ENCODE peak calls at places on chromosomes 16 and 17, in ten cellular contexts. J is ureter; L is tibial nerve; H is HEK293T; R is body of pancreas; P is NCI-H774; X is AG08396; V is stimulated activated CD4-positive, alpha-beta T cell treated with anti-CD3 and anti-CD28 coated beads, Interleukin-2, amount 100 ng/mL, for 4 hours; E is activated naive CD4-positive, alpha-beta T cell treated with Interleukin-2 at 50 U/mL for 16 hours; C is T-helper 2 cell. W is an unnamed sample.

GRCh38 chr17:20992416-20992815 is 50.4 kb downstream of the USP22 start:
- DNase-seq in P (no peak), L (no peak), J (no peak), V (no peak), E (no peak), C (no peak), X (no peak), H (no peak), R (no peak), W (no peak)

GRCh38 chr16:440627-441026 is 15.2 kb downstream of the RAB11FIP3 start:
- DNase-seq in P (no peak), X (no peak), J (no peak), E (no peak), V (no peak), L (no peak), H (no peak), C (no peak), R (no peak), W (no peak)

GRCh38 chr16:578870-579405 is 9.2 kb downstream of the PIGQ start:
- DNase-seq in P (no peak), L (peak; percentile 43), V (peak; percentile 45), C (peak; percentile 57), J (no peak), E (peak; percentile 72), X (peak; percentile 77), H (peak; percentile 80), R (peak; percentile 83), W (peak; percentile 90)

GRCh38 chr16:9139965-9140364 is 48.5 kb downstream of the HAPSTR1 start:
- DNase-seq in L (no peak), R (no peak), V (no peak), P (no peak), E (no peak), X (no peak), H (peak; percentile 48), J (no peak), C (no peak), W (peak; percentile 30)

GRCh38 chr16:30374538-30374937 is at the start of gene MYL11:
- DNase-seq in L (no peak), V (no peak), H (no peak), X (no peak), C (no peak), E (no peak), R (no peak), P (no peak), J (no peak), W (no peak)

GRCh38 chr16:48538746-48539484 is 71.1 kb downstream of the N4BP1 start:
- DNase-seq in J (no peak), R (no peak), H (no peak), X (no peak), V (no peak), P (no peak), C (no peak), E (peak; percentile 16), L (no peak), W (no peak)

GRCh38 chr17:31241116-31241515 is 55.9 kb downstream of the OMG start:
- DNase-seq in J (no peak), E (no peak), V (no peak), L (no peak), P (no peak), X (no peak), C (no peak), H (no peak), R (no peak), W (no peak)

GRCh38 chr17:30160419-30161172 is 44.0 kb downstream of the NSRP1 start:
- DNase-seq in J (no peak), E (no peak), L (no peak), R (no peak), C (no peak), X (no peak), V (no peak), H (no peak), P (no peak), W (no peak)

GRCh38 chr17:47324224-47325020 is 667 bp downstream of the EFCAB13 start:
- DNase-seq in R (peak; percentile 49), V (peak; percentile 34), E (peak; percentile 52), P (peak; percentile 73), J (peak; percentile 59), H (no peak), X (peak; percentile 46), C (peak; percentile 25), L (peak; percentile 66), W (peak; percentile 40)

GRCh38 chr17:68346448-68346847 is 55.2 kb downstream of the ARSG start:
- DNase-seq in R (no peak), C (peak; percentile 63), E (peak; percentile 78), V (peak; percentile 32), L (peak; percentile 7), H (no peak), J (peak; percentile 45), X (no peak), P (no peak), W (no peak)

GRCh38 chr16:654034-654433 is 4.9 kb downstream of the WDR90 start:
- DNase-seq in L (no peak), C (no peak), E (no peak), P (no peak), X (no peak), J (no peak), V (no peak), R (no peak), H (no peak), W (no peak)

GRCh38 chr17:39100530-39100929 is 50.9 kb downstream of the PLXDC1 start:
- DNase-seq in P (no peak), J (no peak), R (no peak), L (no peak), V (no peak), X (no peak), E (no peak), C (no peak), H (no peak), W (no peak)